ENCODE peak calls at places on chromosome 4, in seven cellular contexts. N, G, B, Y, T, H and I are unnamed samples.

GRCh38 chr4:82706349-82707000 is 92.1 kb downstream of the SCD5 start:
- DNase-seq in T (no peak), G (no peak), H (no peak), Y (no peak), N (no peak), B (peak; percentile 67), I (no peak)

GRCh38 chr4:182286035-182286434 is 42.8 kb downstream of the TENM3 start:
- DNase-seq in Y (no peak), T (no peak), H (no peak), B (peak; percentile 41), G (no peak), N (no peak), I (no peak)

GRCh38 chr4:70831293-70831692 is 8.4 kb downstream of the GRSF1 start:
- DNase-seq in G (no peak), B (no peak), H (no peak), N (no peak), T (no peak), Y (no peak), I (no peak)

GRCh38 chr4:5470318-5470889 is 238.0 kb downstream of the EVC2 start:
- DNase-seq in T (no peak), N (no peak), B (no peak), G (no peak), H (no peak), Y (no peak), I (no peak)

GRCh38 chr4:41748074-41748787 is at the start of gene PHOX2B:
- DNase-seq in H (no peak), T (no peak), G (no peak), Y (no peak), B (no peak), N (no peak), I (no peak)

GRCh38 chr4:147518846-147519767 is 38.2 kb downstream of the EDNRA start:
- DNase-seq in N (peak; percentile 25), T (peak; percentile 81), H (peak; percentile 40), B (peak; percentile 60), G (no peak), Y (peak; percentile 49), I (peak; percentile 2)

GRCh38 chr4:87521757-87522374 is 7.3 kb downstream of the SPARCL1 start:
- DNase-seq in H (no peak), N (no peak), T (no peak), B (peak; percentile 90), G (no peak), Y (no peak), I (no peak)

GRCh38 chr4:98745372-98745771 is 87.0 kb upstream of the TSPAN5 start:
- DNase-seq in H (no peak), T (peak; percentile 16), N (no peak), G (no peak), B (peak; percentile 32), Y (no peak), I (no peak)

GRCh38 chr4:88159137-88159725 is 792 bp upstream of the ABCG2 start:
- DNase-seq in Y (no peak), H (no peak), T (no peak), B (no peak), N (no peak), G (peak; percentile 25), I (no peak)

GRCh38 chr4:35461931-35462659 is 782.2 kb downstream of the ARAP2 start:
- DNase-seq in Y (no peak), G (no peak), N (no peak), B (no peak), T (no peak), H (no peak), I (no peak)

GRCh38 chr4:128574706-128575105 is 234.8 kb upstream of the JADE1 start:
- DNase-seq in N (peak; percentile 71), G (peak; percentile 63), T (peak; percentile 93), H (peak; percentile 52), Y (peak; percentile 26), B (peak; percentile 47), I (peak; percentile 65)

GRCh38 chr4:124060261-124060918 is 652.1 kb downstream of the ANKRD50 start:
- DNase-seq in T (peak; percentile 31), B (peak; percentile 58), N (no peak), G (peak; percentile 51), Y (no peak), H (peak; percentile 80), I (no peak)

GRCh38 chr4:6633091-6633906 is 7.2 kb upstream of the MRFAP1 start:
- DNase-seq in T (no peak), G (no peak), Y (no peak), H (no peak), N (no peak), B (no peak), I (no peak)

GRCh38 chr4:120923201-120923522 is 636 bp upstream of the PRDM5 start:
- DNase-seq in Y (no peak), G (no peak), H (no peak), T (no peak), N (no peak), B (no peak), I (no peak)

GRCh38 chr4:146018247-146018646 is 79.6 kb upstream of the ZNF827 start:
- DNase-seq in B (no peak), T (no peak), Y (no peak), N (no peak), H (no peak), G (no peak), I (no peak)

GRCh38 chr4:143185253-143186107 is 763 bp downstream of the USP38 start:
- DNase-seq in G (peak; percentile 28), B (peak; percentile 48), T (no peak), Y (peak; percentile 18), H (peak; percentile 24), N (no peak), I (peak; percentile 27)

GRCh38 chr4:56551516-56551915 is 45.9 kb downstream of the ARL9 start:
- DNase-seq in H (no peak), T (no peak), G (no peak), B (no peak), Y (no peak), N (no peak), I (no peak)

GRCh38 chr4:1247811-1248261 is 1.1 kb downstream of the CTBP1 start:
- DNase-seq in B (peak; percentile 54), H (no peak), T (no peak), G (no peak), Y (no peak), N (no peak), I (no peak)

GRCh38 chr4:90189128-90189527 is 61.9 kb downstream of the CCSER1 start:
- DNase-seq in H (no peak), Y (no peak), B (no peak), N (no peak), G (no peak), T (no peak), I (no peak)

DNA sequence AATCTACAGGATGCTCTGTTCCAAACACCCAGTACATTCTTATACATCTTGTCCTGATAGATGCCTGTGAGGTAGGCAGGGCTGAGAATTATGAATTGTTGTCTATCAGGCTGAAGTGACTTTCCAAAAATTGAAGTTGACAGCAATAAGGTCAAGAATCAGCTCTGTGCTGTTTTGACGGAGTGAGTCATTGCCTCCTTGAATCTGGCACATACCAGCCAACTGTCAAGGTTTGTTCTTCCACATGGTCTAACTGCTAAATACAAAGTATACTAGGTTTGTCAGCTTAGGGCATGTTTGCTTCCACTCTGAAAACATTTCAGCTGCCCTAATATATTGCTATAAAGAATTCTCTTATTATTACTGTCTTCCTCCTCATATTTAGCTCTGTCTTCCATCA is 32.3 kb downstream of the SH3RF1 start:
- DNase-seq in B (peak; percentile 51), Y (no peak), G (peak; percentile 30), T (no peak), H (no peak), N (no peak), I (no peak)
- H3K27ac ChIP-seq in B (no peak overlapping the region), Y (no peak overlapping the region), G (no peak overlapping the region), T (no peak overlapping the region), H (peak overlapping the region; percentile 18), N (no peak overlapping the region), I (no peak overlapping the region)

GRCh38 chr4:55397024-55397520 is 1.3 kb downstream of the TMEM165 start:
- DNase-seq in N (no peak), Y (no peak), G (no peak), B (peak; percentile 29), H (no peak), T (no peak), I (no peak)

GRCh38 chr4:55398966-55399365 is 3.2 kb downstream of the TMEM165 start:
- DNase-seq in N (no peak), T (no peak), H (no peak), Y (no peak), B (peak; percentile 13), G (no peak), I (no peak)

GRCh38 chr4:55397521-55398321 is 2.0 kb downstream of the TMEM165 start:
- DNase-seq in Y (no peak), T (no peak), H (no peak), N (no peak), B (peak; percentile 86), G (no peak), I (no peak)

GRCh38 chr4:55399581-55399980 is 3.8 kb downstream of the TMEM165 start:
- DNase-seq in B (no peak), H (no peak), T (no peak), G (no peak), Y (no peak), N (no peak), I (no peak)

GRCh38 chr4:55398461-55398860 is 2.7 kb downstream of the TMEM165 start:
- DNase-seq in T (no peak), G (no peak), B (peak; percentile 83), N (no peak), H (no peak), Y (no peak), I (no peak)
- H3K27ac ChIP-seq in T (peak overlapping the region; percentile 98), G (peak overlapping the region; percentile 98), B (peak overlapping the region; percentile 89), N (peak overlapping the region; percentile 98), H (peak overlapping the region; percentile 99), Y (peak overlapping the region; percentile 97), I (peak overlapping the region; percentile 95)

GRCh38 chr4:78956979-78957378 is 17.7 kb upstream of the PAQR3 start:
- DNase-seq in Y (no peak), H (no peak), N (no peak), T (no peak), B (no peak), G (no peak), I (no peak)

GRCh38 chr4:78960926-78961325 is 21.7 kb upstream of the PAQR3 start:
- DNase-seq in N (no peak), G (no peak), B (no peak), Y (no peak), H (no peak), T (no peak), I (no peak)

GRCh38 chr4:78962597-78963115 is 23.4 kb upstream of the PAQR3 start:
- DNase-seq in T (no peak), H (no peak), Y (no peak), N (no peak), G (no peak), B (no peak), I (no peak)
- H3K27ac ChIP-seq in T (no peak overlapping the region), H (peak overlapping the region; percentile 87), Y (no peak overlapping the region), N (peak overlapping the region; percentile 76), G (no peak overlapping the region), B (no peak overlapping the region), I (no peak overlapping the region)

DNA sequence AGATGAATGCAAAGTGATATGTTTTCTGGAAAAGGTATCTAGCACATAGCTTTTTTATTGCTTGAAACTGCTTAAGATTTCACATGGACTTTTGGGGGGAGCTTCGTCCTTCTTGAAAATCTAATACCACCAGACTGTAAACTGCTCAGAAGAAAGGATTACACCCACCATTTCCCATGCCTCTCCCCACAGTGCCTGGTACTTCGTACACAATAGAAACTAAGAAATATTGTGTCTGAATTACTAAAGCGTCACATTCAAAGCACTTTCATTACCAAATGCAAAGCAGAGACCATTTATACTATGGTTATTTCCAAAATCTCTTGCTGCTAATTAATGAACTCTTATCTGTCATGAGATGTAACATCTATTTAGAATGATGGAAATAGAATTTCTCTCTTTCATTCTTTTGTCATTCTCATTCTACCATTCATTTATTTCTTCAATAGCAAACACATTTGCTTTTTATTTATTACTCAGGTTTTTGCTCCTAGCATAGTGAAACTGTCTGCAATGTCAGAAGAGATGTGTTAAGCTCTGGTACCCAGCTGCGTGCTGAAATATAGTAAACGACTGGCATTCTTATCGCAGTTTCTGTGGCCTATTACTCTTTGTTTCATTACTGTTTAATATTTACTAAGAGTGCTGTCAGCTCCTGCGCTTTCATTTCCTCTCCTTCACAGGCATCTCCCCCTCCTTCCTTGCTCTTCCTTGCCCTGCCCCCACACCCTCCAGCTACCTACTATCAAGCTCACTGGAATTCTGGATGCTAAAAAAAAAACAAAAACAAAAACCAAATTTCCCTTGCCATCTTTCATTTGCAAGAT is 51.4 kb upstream of the RAPGEF2 start:
- DNase-seq in Y (no peak), G (no peak), B (no peak), N (no peak), T (no peak), H (no peak), I (no peak)
- H3K27ac ChIP-seq in Y (no peak overlapping the region), G (no peak overlapping the region), B (no peak overlapping the region), N (no peak overlapping the region), T (no peak overlapping the region), H (no peak overlapping the region), I (no peak overlapping the region)